ENCODE peak calls at places on chromosomes 2 and 18, in five cellular contexts. B is heart right ventricle, T is lower leg skin, W is mesothelial cell of epicardium, Z is endothelial cell. L is an unnamed sample.

GRCh38 chr2:116094196-116094595 is 1651.8 kb downstream of the DPP10 start:
- DNase-seq in Z (no peak), W (no peak), T (no peak), B (no peak), L (no peak)

GRCh38 chr2:30491225-30491624 is 44.2 kb downstream of the LCLAT1 start:
- DNase-seq in W (no peak), T (no peak), Z (no peak), B (no peak), L (no peak)

GRCh38 chr2:103484906-103485305 is 723.1 kb downstream of the TMEM182 start:
- DNase-seq in T (no peak), B (no peak), Z (no peak), W (no peak), L (no peak)

GRCh38 chr2:69204654-69205053 is 182.4 kb downstream of the GFPT1 start:
- DNase-seq in Z (no peak), T (no peak), W (no peak), B (no peak), L (no peak)

GRCh38 chr2:101751276-101751675 is 53.8 kb downstream of the MAP4K4 start:
- DNase-seq in W (no peak), B (no peak), Z (no peak), T (no peak), L (no peak)

GRCh38 chr2:20604957-20605381 is 45.9 kb downstream of the HS1BP3 start:
- DNase-seq in W (no peak), T (peak; percentile 73), Z (no peak), B (peak; percentile 19), L (no peak)

GRCh38 chr2:71101656-71102055 is 28.4 kb downstream of the MCEE start:
- DNase-seq in Z (no peak), T (peak; percentile 34), W (no peak), B (no peak), L (no peak)

GRCh38 chr2:64268330-64268729 is 124.1 kb upstream of the PELI1 start:
- DNase-seq in B (no peak), Z (no peak), T (no peak), W (no peak), L (no peak)

GRCh38 chr2:3864943-3865664 is 161.7 kb downstream of the DCDC2C start:
- DNase-seq in W (no peak), Z (no peak), T (no peak), B (no peak), L (no peak)

GRCh38 chr2:9076755-9077154 is 73.3 kb upstream of the MBOAT2 start:
- DNase-seq in B (no peak), T (no peak), W (no peak), Z (no peak), L (no peak)

GRCh38 chr2:228681426-228681825 is 499.9 kb upstream of the SPHKAP start:
- DNase-seq in B (no peak), W (no peak), T (no peak), Z (no peak), L (no peak)

GRCh38 chr2:58633576-58634365 is 392.6 kb upstream of the FANCL start:
- DNase-seq in T (no peak), Z (no peak), B (no peak), W (no peak), L (no peak)

GRCh38 chr18:2325933-2326332 is 245.4 kb downstream of the METTL4 start:
- DNase-seq in B (no peak), W (no peak), Z (no peak), T (no peak), L (no peak)

GRCh38 chr2:170271340-170271739 is 93.4 kb downstream of the MYO3B start:
- DNase-seq in Z (no peak), B (no peak), W (no peak), T (no peak), L (no peak)

GRCh38 chr2:175815537-175815936 is 186.5 kb downstream of the LNPK start:
- DNase-seq in B (no peak), W (no peak), Z (no peak), T (no peak), L (no peak)

GRCh38 chr2:241072151-241072550 is 29.9 kb downstream of the MTERF4 start:
- DNase-seq in W (no peak), B (no peak), T (no peak), Z (no peak), L (no peak)

GRCh38 chr2:53843595-53843994 is 16.2 kb downstream of the GPR75 start:
- DNase-seq in W (no peak), Z (no peak), B (no peak), T (no peak), L (no peak)

GRCh38 chr2:24077879-24078278 is 1.8 kb upstream of the SF3B6 start:
- DNase-seq in W (no peak), Z (no peak), B (no peak), T (no peak), L (peak; percentile 17)

GRCh38 chr2:132475615-132476014 is 59.0 kb downstream of the GPR39 start:
- DNase-seq in T (no peak), Z (no peak), B (no peak), W (no peak), L (no peak)

GRCh38 chr18:79389689-79390088 is 6.0 kb upstream of the NFATC1 start:
- DNase-seq in Z (no peak), T (no peak), W (no peak), B (no peak), L (no peak)

GRCh38 chr2:146916914-146917313 is 927.9 kb upstream of the ACVR2A start:
- DNase-seq in W (no peak), Z (no peak), B (no peak), T (peak; percentile 68), L (no peak)

GRCh38 chr2:239148495-239149200 is 252.2 kb downstream of the HDAC4 start:
- DNase-seq in Z (no peak), T (no peak), B (no peak), W (peak; percentile 7), L (peak; percentile 18)

GRCh38 chr2:216222650-216223352 is 113.7 kb downstream of the XRCC5 start:
- DNase-seq in W (no peak), Z (no peak), B (no peak), T (no peak), L (no peak)

GRCh38 chr2:163319006-163319405 is 416.8 kb downstream of the FIGN start:
- DNase-seq in W (no peak), Z (no peak), T (no peak), B (no peak), L (no peak)

GRCh38 chr2:101124061-101124460 is 27.1 kb downstream of the TBC1D8 start:
- DNase-seq in T (no peak), B (no peak), Z (no peak), W (no peak), L (no peak)

GRCh38 chr2:33323957-33324356 is 152.5 kb upstream of the RASGRP3 start:
- DNase-seq in B (no peak), W (no peak), T (no peak), Z (no peak), L (no peak)

GRCh38 chr2:127128508-127128907 is 21.6 kb upstream of the BIN1 start:
- DNase-seq in T (no peak), W (no peak), B (no peak), Z (no peak), L (peak; percentile 78)

GRCh38 chr18:76801567-76802505 is 20.5 kb upstream of the ZNF236 start:
- DNase-seq in Z (peak; percentile 69), T (no peak), W (no peak), B (peak; percentile 69), L (no peak)

GRCh38 chr18:54807303-54807702 is 21.0 kb upstream of the RAB27B start:
- DNase-seq in T (no peak), W (no peak), Z (no peak), B (no peak), L (no peak)

GRCh38 chr2:25098558-25099486 is 56.9 kb downstream of the EFR3B start:
- DNase-seq in T (peak; percentile 28), W (no peak), Z (no peak), B (peak; percentile 28), L (no peak)

GRCh38 chr2:76870581-76870980 is 651.6 kb downstream of the LRRTM4 start:
- DNase-seq in W (no peak), T (no peak), B (no peak), Z (no peak), L (no peak)

GRCh38 chr2:172821370-172822338 is 86.0 kb downstream of the RAPGEF4 start:
- DNase-seq in T (no peak), Z (no peak), W (no peak), B (no peak), L (no peak)

GRCh38 chr2:75915851-75916634 is 205.3 kb upstream of the GCFC2 start:
- DNase-seq in W (no peak), Z (no peak), T (no peak), B (no peak), L (no peak)

GRCh38 chr18:34970106-34970505 is 71.1 kb upstream of the MAPRE2 start:
- DNase-seq in W (no peak), T (no peak), B (no peak), Z (no peak), L (no peak)

GRCh38 chr2:86042256-86043168 is 63.2 kb downstream of the POLR1A start:
- DNase-seq in Z (no peak), W (no peak), B (no peak), T (no peak), L (no peak)

GRCh38 chr2:118906186-118906585 is 35.8 kb upstream of the MARCO start:
- DNase-seq in T (no peak), W (no peak), Z (no peak), B (no peak), L (no peak)
- TF ChIP-seq CTCF in T (no peak), W (no peak), Z (no peak), B (no peak), L (no peak)

GRCh38 chr18:10440874-10441273 is 13.6 kb upstream of the APCDD1 start:
- DNase-seq in T (no peak), B (no peak), Z (no peak), W (no peak), L (no peak)

GRCh38 chr18:10442551-10442971 is 11.9 kb upstream of the APCDD1 start:
- DNase-seq in B (no peak), Z (no peak), W (no peak), T (no peak), L (no peak)

GRCh38 chr18:10444314-10445006 is 10.0 kb upstream of the APCDD1 start:
- DNase-seq in T (no peak), W (no peak), Z (no peak), B (no peak), L (no peak)

GRCh38 chr18:10441472-10441871 is 13.0 kb upstream of the APCDD1 start:
- DNase-seq in B (no peak), Z (no peak), T (no peak), W (no peak), L (no peak)

DNA sequence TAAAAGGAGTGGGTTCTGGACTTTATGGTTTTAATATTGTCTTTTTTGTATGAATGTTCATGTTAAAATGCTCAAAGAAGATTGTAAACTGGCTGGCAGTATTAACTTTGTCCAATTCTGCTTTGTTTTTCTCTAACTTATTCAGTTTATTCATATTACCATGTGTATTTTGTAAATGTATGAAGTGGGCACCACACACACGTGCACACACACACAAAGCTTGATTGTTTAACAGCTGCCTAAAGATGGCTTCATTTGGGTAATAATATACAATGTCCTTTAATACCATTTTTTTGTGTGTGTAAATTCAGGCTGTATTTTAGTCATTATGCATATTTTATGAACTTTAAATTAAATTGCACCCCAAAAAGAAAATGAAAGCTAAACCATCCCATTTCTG is 11.4 kb upstream of the APCDD1 start:
- DNase-seq in B (no peak), T (no peak), Z (no peak), W (no peak), L (no peak)
- TF ChIP-seq CTCF in B (no peak), T (no peak), Z (no peak), W (no peak), L (no peak)

GRCh38 chr18:3885209-3885792 is 435.3 kb downstream of the TGIF1 start:
- DNase-seq in T (no peak), W (no peak), B (no peak), Z (no peak), L (no peak)
- TF ChIP-seq CTCF in T (no peak), W (peak; percentile 50), B (no peak), Z (peak; percentile 75), L (no peak)

GRCh38 chr2:37575780-37576179 is 95.7 kb downstream of the CDC42EP3 start:
- DNase-seq in Z (no peak), B (no peak), T (no peak), W (no peak), L (no peak)
- TF ChIP-seq CTCF in Z (no peak), B (no peak), T (no peak), W (no peak), L (no peak)